ENCODE peak calls at places on chromosomes 12 and 14, in four cellular contexts. Z is Right ventricle myocardium superior, P is fibroblast of the conjunctiva, T is NCI-H2081. U is an unnamed sample.

GRCh38 chr14:67280506-67280905 is 39.3 kb downstream of the PALS1 start:
- DNase-seq in Z (no peak), P (no peak), T (no peak), U (no peak)

GRCh38 chr12:100186071-100186470 is 14.5 kb upstream of the ACTR6 start:
- DNase-seq in Z (no peak), T (no peak), P (no peak), U (no peak)

GRCh38 chr12:132359971-132360370 is 30.6 kb upstream of the GALNT9 start:
- DNase-seq in P (no peak), Z (peak; percentile 30), T (no peak), U (peak; percentile 69)

GRCh38 chr12:6231359-6232268 is 31.4 kb downstream of the CD9 start:
- DNase-seq in T (no peak), Z (no peak), P (no peak), U (no peak)

GRCh38 chr12:78888583-78888982 is 24.0 kb downstream of the SYT1 start:
- DNase-seq in Z (no peak), P (no peak), T (no peak), U (no peak)

GRCh38 chr14:103534576-103535061 is 5.6 kb downstream of the TRMT61A start:
- DNase-seq in T (no peak), P (no peak), Z (no peak), U (no peak)

GRCh38 chr12:85920324-85920947 is 46.3 kb downstream of the NTS start:
- DNase-seq in P (peak; percentile 2), Z (no peak), T (peak; percentile 49), U (no peak)

GRCh38 chr14:92507174-92507768 is 6.3 kb upstream of the RIN3 start:
- DNase-seq in P (no peak), T (peak; percentile 81), Z (peak; percentile 63), U (peak; percentile 88)

GRCh38 chr12:105930612-105931011 is 208.1 kb downstream of the NUAK1 start:
- DNase-seq in Z (no peak), T (no peak), P (no peak), U (no peak)

GRCh38 chr12:28650906-28651305 is 460.6 kb downstream of the CCDC91 start:
- DNase-seq in Z (no peak), T (no peak), P (no peak), U (no peak)